ENCODE peak calls at places on chromosomes 6 and 20, in eight cellular contexts. K is neural crest cell, B is AG04450, S is cardiac muscle cell, P is mammary epithelial cell, X is left ventricle myocardium inferior, J is tibial nerve, G is bronchial epithelial cell. I is an unnamed sample.

GRCh38 chr6:27280540-27281000 is 31.5 kb downstream of the POM121L2 start:
- DNase-seq in S (no peak), G (no peak), K (no peak), B (no peak), X (no peak), P (no peak), J (no peak), I (no peak)

GRCh38 chr20:60038400-60038799 is 80.2 kb downstream of the CDH26 start:
- DNase-seq in B (no peak), K (no peak), X (no peak), S (peak; percentile 49), J (no peak), G (no peak), P (no peak), I (no peak)

GRCh38 chr20:9031951-9032350 is 36.9 kb upstream of the PLCB4 start:
- DNase-seq in J (no peak), B (no peak), P (no peak), G (no peak), K (no peak), S (no peak), X (no peak), I (no peak)

GRCh38 chr6:161949531-161949930 is 675.7 kb upstream of the AGPAT4 start:
- DNase-seq in S (no peak), J (no peak), K (no peak), X (no peak), G (peak; percentile 1), P (no peak), B (no peak), I (no peak)

GRCh38 chr20:21096321-21097043 is 9.7 kb downstream of the LINC00237 start:
- DNase-seq in P (no peak), X (no peak), J (no peak), S (no peak), G (peak; percentile 58), B (no peak), K (no peak), I (no peak)

GRCh38 chr20:25271486-25272222 is 23.8 kb downstream of the PYGB start:
- DNase-seq in G (no peak), K (no peak), X (peak; percentile 6), P (no peak), S (no peak), B (no peak), J (no peak), I (no peak)

GRCh38 chr20:33668791-33669155 is 2.0 kb downstream of the ACTL10 start:
- DNase-seq in K (no peak), X (peak; percentile 10), S (no peak), B (no peak), P (no peak), J (no peak), G (no peak), I (no peak)

GRCh38 chr6:134029495-134030455 is 22.6 kb downstream of the SLC2A12 start:
- DNase-seq in J (no peak), G (peak; percentile 25), S (no peak), K (no peak), P (peak; percentile 71), X (no peak), B (no peak), I (no peak)

GRCh38 chr6:43142101-43142500 is 29.0 kb upstream of the SRF start:
- DNase-seq in S (no peak), K (no peak), P (no peak), X (no peak), J (no peak), B (no peak), G (no peak), I (no peak)

GRCh38 chr20:20664795-20665194 is 47.6 kb downstream of the RALGAPA2 start:
- DNase-seq in G (peak; percentile 49), P (no peak), J (no peak), S (peak; percentile 49), B (no peak), K (no peak), X (no peak), I (no peak)

GRCh38 chr6:43014434-43014909 is 423 bp downstream of the KLHDC3 start:
- DNase-seq in X (no peak), P (peak; percentile 26), G (no peak), J (no peak), S (peak; percentile 21), K (no peak), B (no peak), I (no peak)

GRCh38 chr6:26031151-26031594 is 56.1 kb upstream of the HFE start:
- DNase-seq in G (peak; percentile 23), P (no peak), K (no peak), X (no peak), S (no peak), J (no peak), B (no peak), I (no peak)

GRCh38 chr6:149084026-149084425 is 233.5 kb upstream of the TAB2 start:
- DNase-seq in J (no peak), G (no peak), B (no peak), S (no peak), P (no peak), X (no peak), K (no peak), I (no peak)

GRCh38 chr20:61044499-61044898 is 207.6 kb upstream of the CDH4 start:
- DNase-seq in X (no peak), B (no peak), G (no peak), J (no peak), K (peak; percentile 18), S (no peak), P (no peak), I (no peak)
- TF ChIP-seq CTCF in X (no peak), B (no peak), G (no peak), J (no peak), K (peak; percentile 30), S (no peak), P (no peak), I (peak; percentile 33)

GRCh38 chr20:674936-675452 is 608 bp downstream of the SCRT2 start:
- DNase-seq in P (no peak), X (no peak), J (no peak), S (no peak), B (no peak), K (no peak), G (no peak), I (no peak)

GRCh38 chr20:673606-674005 is 2.0 kb downstream of the SCRT2 start:
- DNase-seq in S (no peak), K (no peak), X (no peak), J (no peak), B (no peak), P (no peak), G (no peak), I (no peak)

GRCh38 chr20:675453-676314 is at the start of gene SCRT2:
- DNase-seq in X (peak; percentile 86), P (peak; percentile 60), J (peak; percentile 51), K (peak; percentile 85), G (peak; percentile 22), S (peak; percentile 94), B (peak; percentile 13), I (peak; percentile 87)

GRCh38 chr20:671252-672030 is 4.2 kb downstream of the SCRT2 start:
- DNase-seq in S (no peak), K (no peak), G (no peak), P (no peak), J (no peak), X (no peak), B (no peak), I (no peak)

DNA sequence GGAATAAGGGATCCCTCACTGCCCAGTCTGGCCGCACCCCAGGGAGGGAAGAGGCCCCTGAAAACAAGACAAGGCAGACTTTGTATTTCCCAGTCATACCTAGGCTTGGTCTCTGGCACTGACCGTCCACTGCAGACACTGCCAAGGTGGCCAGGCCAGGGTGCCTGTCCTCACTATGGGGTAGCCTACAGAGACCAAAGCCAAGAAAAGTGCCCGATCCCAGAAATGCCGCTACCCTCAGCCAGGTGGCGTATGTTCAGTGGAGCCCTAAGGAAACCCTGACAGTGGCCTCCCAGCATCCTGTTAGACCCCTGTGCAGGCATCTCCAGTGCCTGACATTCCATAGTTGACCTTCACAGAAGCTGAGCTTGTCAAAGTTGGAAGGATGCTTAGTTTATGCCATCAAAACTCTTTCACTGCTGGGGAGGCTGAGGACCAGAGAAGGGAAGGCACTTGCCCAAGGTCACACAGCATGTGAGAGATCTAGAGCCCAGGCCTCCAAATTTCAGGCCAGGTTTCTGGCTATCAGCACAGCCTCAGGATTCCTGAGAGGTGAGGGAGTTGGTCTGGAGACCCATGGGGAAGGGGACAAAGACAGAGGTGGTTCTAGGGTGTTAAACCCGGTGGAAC is 2.5 kb downstream of the SCRT2 start:
- DNase-seq in K (no peak), J (no peak), G (no peak), X (no peak), B (no peak), S (no peak), P (no peak), I (no peak)
- TF ChIP-seq CTCF in K (peak; percentile 32), J (no peak), G (peak; percentile 45), X (peak; percentile 28), B (peak; percentile 11), S (no peak), P (peak; percentile 22), I (peak; percentile 23)

GRCh38 chr6:34851361-34851760 is 36.5 kb downstream of the TAF11 start:
- DNase-seq in J (no peak), X (no peak), B (no peak), K (no peak), P (no peak), S (no peak), G (no peak), I (no peak)

GRCh38 chr6:34852406-34853085 is 35.3 kb downstream of the TAF11 start:
- DNase-seq in P (no peak), X (no peak), S (no peak), B (no peak), J (no peak), K (no peak), G (no peak), I (no peak)

GRCh38 chr6:34859951-34860350 is 27.9 kb downstream of the TAF11 start:
- DNase-seq in S (no peak), X (no peak), K (no peak), P (no peak), J (no peak), B (no peak), G (no peak), I (no peak)

GRCh38 chr6:34858681-34859080 is 29.2 kb downstream of the TAF11 start:
- DNase-seq in X (no peak), B (no peak), S (no peak), P (no peak), G (no peak), J (no peak), K (no peak), I (no peak)

GRCh38 chr6:34855463-34855862 is 32.4 kb downstream of the TAF11 start:
- DNase-seq in J (no peak), S (no peak), B (no peak), G (no peak), P (no peak), K (no peak), X (no peak), I (no peak)
- TF ChIP-seq CTCF in J (no peak), S (no peak), B (no peak), G (peak; percentile 19), P (no peak), K (no peak), X (no peak), I (no peak)

DNA sequence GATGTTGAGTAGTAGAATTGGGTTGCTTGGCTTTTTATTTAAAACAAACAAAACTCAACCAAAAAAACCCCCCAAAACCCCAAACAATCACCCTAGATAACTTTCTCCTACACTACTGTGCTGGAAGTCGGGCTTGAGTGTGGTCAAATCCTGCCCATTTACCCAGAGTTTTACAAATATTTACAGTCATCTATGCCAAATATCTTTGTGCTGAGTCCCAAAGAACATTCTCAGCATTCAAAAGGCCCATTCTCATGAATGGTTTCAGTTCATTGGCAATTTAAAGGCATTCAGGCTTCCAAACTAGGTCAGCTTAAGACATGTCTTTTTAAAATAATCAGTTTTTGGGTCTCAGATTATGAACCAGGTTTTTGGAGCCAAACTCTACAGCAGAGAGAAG is 1.8 kb downstream of the RNF144B start:
- DNase-seq in J (no peak), S (no peak), B (peak; percentile 49), G (peak; percentile 77), P (peak; percentile 77), K (no peak), X (no peak), I (no peak)
- TF ChIP-seq CTCF in J (no peak), S (no peak), B (no peak), G (no peak), P (no peak), K (no peak), X (no peak), I (no peak)

I was measured in mesothelial cell of epicardium.